ENCODE peak calls at places on chromosomes 2 and 18, in seven cellular contexts. One of them, this sample, is unnamed.

GRCh38 chr2:206531996-206532543 is 88.7 kb downstream of the ADAM23 start:
- DNase-seq in H1: no peak
- DNase-seq in mesenchymal stem cell: peak; percentile 38
- DNase-seq in H9: no peak
- DNase-seq in neuronal stem cell: no peak
- DNase-seq in trophoblast cell: no peak
- DNase-seq in mesendoderm: no peak
- DNase-seq in this sample: peak; percentile 29

GRCh38 chr18:24672165-24672950 is 211.9 kb downstream of the HRH4 start:
- DNase-seq in neuronal stem cell: no peak
- DNase-seq in mesenchymal stem cell: peak; percentile 59
- DNase-seq in trophoblast cell: no peak
- DNase-seq in H9: no peak
- DNase-seq in H1: no peak
- DNase-seq in mesendoderm: no peak
- DNase-seq in this sample: peak; percentile 39

GRCh38 chr18:64219511-64219910 is 70.6 kb upstream of the LINC00305 start:
- DNase-seq in trophoblast cell: no peak
- DNase-seq in H1: no peak
- DNase-seq in H9: no peak
- DNase-seq in mesendoderm: no peak
- DNase-seq in neuronal stem cell: no peak
- DNase-seq in mesenchymal stem cell: no peak
- DNase-seq in this sample: no peak

GRCh38 chr2:134911386-134911785 is 7.2 kb upstream of the CCNT2 start:
- DNase-seq in trophoblast cell: peak; percentile 59
- DNase-seq in mesenchymal stem cell: no peak
- DNase-seq in neuronal stem cell: no peak
- DNase-seq in H1: no peak
- DNase-seq in H9: no peak
- DNase-seq in mesendoderm: no peak
- DNase-seq in this sample: no peak

GRCh38 chr2:15744820-15745219 is 153.2 kb downstream of the DDX1 start:
- DNase-seq in H9: no peak
- DNase-seq in mesenchymal stem cell: no peak
- DNase-seq in H1: no peak
- DNase-seq in trophoblast cell: no peak
- DNase-seq in neuronal stem cell: no peak
- DNase-seq in mesendoderm: no peak
- DNase-seq in this sample: no peak

GRCh38 chr2:167759531-167759930 is 487.9 kb downstream of the STK39 start:
- DNase-seq in H1: no peak
- DNase-seq in H9: no peak
- DNase-seq in mesenchymal stem cell: no peak
- DNase-seq in mesendoderm: peak; percentile 56
- DNase-seq in trophoblast cell: no peak
- DNase-seq in neuronal stem cell: no peak
- DNase-seq in this sample: no peak

GRCh38 chr2:105865222-105865913 is 120.7 kb downstream of the NCK2 start:
- DNase-seq in trophoblast cell: no peak
- DNase-seq in mesenchymal stem cell: peak; percentile 37
- DNase-seq in H9: no peak
- DNase-seq in H1: no peak
- DNase-seq in neuronal stem cell: no peak
- DNase-seq in mesendoderm: no peak
- DNase-seq in this sample: peak; percentile 56

GRCh38 chr2:19207452-19207851 is 151.0 kb downstream of the OSR1 start:
- DNase-seq in mesendoderm: no peak
- DNase-seq in mesenchymal stem cell: no peak
- DNase-seq in H1: no peak
- DNase-seq in neuronal stem cell: no peak
- DNase-seq in H9: no peak
- DNase-seq in trophoblast cell: no peak
- DNase-seq in this sample: no peak

GRCh38 chr2:160940699-160941098 is 219.5 kb upstream of the TANK start:
- DNase-seq in neuronal stem cell: no peak
- DNase-seq in trophoblast cell: no peak
- DNase-seq in H9: no peak
- DNase-seq in mesenchymal stem cell: no peak
- DNase-seq in mesendoderm: no peak
- DNase-seq in H1: no peak
- DNase-seq in this sample: peak; percentile 38

GRCh38 chr18:22545091-22545795 is 127.5 kb upstream of the CTAGE1 start:
- DNase-seq in H1: no peak
- DNase-seq in trophoblast cell: no peak
- DNase-seq in mesendoderm: no peak
- DNase-seq in mesenchymal stem cell: no peak
- DNase-seq in H9: no peak
- DNase-seq in neuronal stem cell: no peak
- DNase-seq in this sample: no peak

GRCh38 chr2:157261199-157261782 is 3.8 kb downstream of the GALNT5 start:
- DNase-seq in trophoblast cell: peak; percentile 11
- DNase-seq in neuronal stem cell: no peak
- DNase-seq in H9: no peak
- DNase-seq in mesendoderm: peak; percentile 12
- DNase-seq in mesenchymal stem cell: peak; percentile 79
- DNase-seq in H1: no peak
- DNase-seq in this sample: peak; percentile 75

GRCh38 chr2:112483821-112484220 is 1.9 kb downstream of the TTL start:
- DNase-seq in neuronal stem cell: no peak
- DNase-seq in H1: no peak
- DNase-seq in mesenchymal stem cell: no peak
- DNase-seq in H9: no peak
- DNase-seq in trophoblast cell: no peak
- DNase-seq in mesendoderm: no peak
- DNase-seq in this sample: no peak

GRCh38 chr18:74040459-74041332 is 106.9 kb downstream of the FBXO15 start:
- DNase-seq in H9: peak; percentile 82
- DNase-seq in mesenchymal stem cell: peak; percentile 7
- DNase-seq in trophoblast cell: peak; percentile 3
- DNase-seq in mesendoderm: peak; percentile 69
- DNase-seq in neuronal stem cell: peak; percentile 9
- DNase-seq in H1: no peak
- DNase-seq in this sample: peak; percentile 11

GRCh38 chr2:176490061-176490861 is 221.0 kb downstream of the MTX2 start:
- DNase-seq in H9: peak; percentile 80
- DNase-seq in H1: peak; percentile 43
- DNase-seq in trophoblast cell: no peak
- DNase-seq in mesenchymal stem cell: peak; percentile 21
- DNase-seq in mesendoderm: peak; percentile 82
- DNase-seq in neuronal stem cell: peak; percentile 36
- DNase-seq in this sample: no peak

GRCh38 chr2:20507166-20507692 is 60.4 kb downstream of the RHOB start:
- DNase-seq in mesendoderm: no peak
- DNase-seq in H9: no peak
- DNase-seq in mesenchymal stem cell: peak; percentile 71
- DNase-seq in trophoblast cell: no peak
- DNase-seq in H1: no peak
- DNase-seq in neuronal stem cell: no peak
- DNase-seq in this sample: peak; percentile 37

GRCh38 chr18:21904856-21905255 is 164.3 kb downstream of the MIB1 start:
- DNase-seq in H9: no peak
- DNase-seq in mesendoderm: no peak
- DNase-seq in H1: no peak
- DNase-seq in mesenchymal stem cell: no peak
- DNase-seq in trophoblast cell: no peak
- DNase-seq in neuronal stem cell: no peak
- DNase-seq in this sample: no peak

GRCh38 chr2:8630676-8631464 is 51.0 kb upstream of the ID2 start:
- DNase-seq in trophoblast cell: no peak
- DNase-seq in H1: no peak
- DNase-seq in H9: no peak
- DNase-seq in neuronal stem cell: no peak
- DNase-seq in mesenchymal stem cell: no peak
- DNase-seq in mesendoderm: peak; percentile 54
- DNase-seq in this sample: no peak

GRCh38 chr2:240460781-240461431 is 25.4 kb downstream of the GPC1 start:
- DNase-seq in H9: peak; percentile 22
- DNase-seq in neuronal stem cell: no peak
- DNase-seq in H1: no peak
- DNase-seq in mesendoderm: no peak
- DNase-seq in mesenchymal stem cell: no peak
- DNase-seq in trophoblast cell: no peak
- DNase-seq in this sample: no peak

GRCh38 chr2:9819551-9819950 is 23.7 kb upstream of the TAF1B start:
- DNase-seq in mesenchymal stem cell: no peak
- DNase-seq in trophoblast cell: no peak
- DNase-seq in H9: no peak
- DNase-seq in neuronal stem cell: no peak
- DNase-seq in H1: no peak
- DNase-seq in mesendoderm: no peak
- DNase-seq in this sample: no peak

GRCh38 chr2:190180313-190181065 is 118.0 kb upstream of the MSTN start:
- DNase-seq in neuronal stem cell: peak; percentile 55
- DNase-seq in mesendoderm: peak; percentile 82
- DNase-seq in trophoblast cell: peak; percentile 48
- DNase-seq in H9: peak; percentile 89
- DNase-seq in mesenchymal stem cell: peak; percentile 36
- DNase-seq in H1: peak; percentile 33
- DNase-seq in this sample: no peak

GRCh38 chr18:33831424-33831823 is 253.4 kb downstream of the ASXL3 start:
- DNase-seq in mesendoderm: no peak
- DNase-seq in mesenchymal stem cell: peak; percentile 1
- DNase-seq in H9: no peak
- DNase-seq in H1: no peak
- DNase-seq in neuronal stem cell: no peak
- DNase-seq in trophoblast cell: no peak
- DNase-seq in this sample: no peak
- H4K8ac ChIP-seq in mesendoderm: no peak overlapping the region
- H4K8ac ChIP-seq in mesenchymal stem cell: no peak overlapping the region
- H4K8ac ChIP-seq in H9: no peak overlapping the region
- H4K8ac ChIP-seq in H1: no peak overlapping the region
- H4K8ac ChIP-seq in neuronal stem cell: no peak overlapping the region
- H4K8ac ChIP-seq in trophoblast cell: no peak overlapping the region
- H4K8ac ChIP-seq in this sample: no peak overlapping the region

DNA sequence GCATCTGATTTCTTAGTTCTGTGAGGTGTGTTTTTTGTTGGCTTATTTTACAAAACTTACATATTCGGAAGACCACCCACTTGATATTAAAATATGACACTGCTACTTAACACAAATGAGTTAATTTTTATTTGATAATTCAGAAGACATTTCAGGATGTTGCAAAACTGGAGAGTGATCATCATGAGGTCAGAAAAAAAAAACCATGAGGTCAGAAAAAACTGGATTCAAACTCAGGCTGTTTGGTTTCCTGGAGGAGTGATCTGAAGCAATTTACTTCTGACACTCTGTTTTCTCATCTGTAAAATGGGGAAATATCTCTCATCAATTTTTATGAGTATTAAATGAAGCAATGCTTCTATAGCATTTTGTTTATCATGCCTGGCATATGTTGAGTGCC is 1.8 kb upstream of the CCBE1 start:
- DNase-seq in H1: no peak
- DNase-seq in neuronal stem cell: no peak
- DNase-seq in mesenchymal stem cell: no peak
- DNase-seq in H9: no peak
- DNase-seq in mesendoderm: no peak
- DNase-seq in trophoblast cell: no peak
- DNase-seq in this sample: no peak
- H4K8ac ChIP-seq in H1: no peak overlapping the region
- H4K8ac ChIP-seq in neuronal stem cell: no peak overlapping the region
- H4K8ac ChIP-seq in mesenchymal stem cell: no peak overlapping the region
- H4K8ac ChIP-seq in H9: no peak overlapping the region
- H4K8ac ChIP-seq in mesendoderm: no peak overlapping the region
- H4K8ac ChIP-seq in trophoblast cell: no peak overlapping the region
- H4K8ac ChIP-seq in this sample: no peak overlapping the region

DNA sequence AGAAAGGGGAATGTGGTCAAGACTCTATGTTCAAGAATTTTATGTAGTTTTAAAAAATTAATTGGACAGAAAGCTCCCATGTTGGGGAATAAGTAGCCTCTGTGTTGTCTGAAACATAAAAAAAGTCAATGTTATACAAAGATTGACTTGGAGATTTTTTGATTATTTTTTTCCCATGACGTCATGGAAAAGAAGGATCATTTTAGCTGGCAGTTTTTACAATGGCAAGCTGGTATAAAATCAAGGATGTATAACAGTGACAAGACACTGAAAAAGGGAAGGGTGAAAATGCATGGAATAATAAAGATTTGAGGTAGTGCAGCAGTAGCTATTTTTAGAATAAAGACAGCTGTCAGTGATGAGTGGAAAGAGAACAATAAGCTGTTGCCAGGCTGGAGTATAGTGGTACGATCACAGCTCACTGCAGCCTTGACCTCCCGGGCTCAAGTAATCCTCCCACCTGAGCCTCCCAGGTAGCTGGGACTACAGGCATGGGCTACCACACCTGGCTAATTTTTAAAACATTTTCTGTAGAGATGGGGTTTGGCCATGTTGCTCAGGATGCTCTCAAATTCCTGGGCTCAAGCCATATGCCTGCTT is 9.2 kb downstream of the SLC39A10 start:
- DNase-seq in mesenchymal stem cell: no peak
- DNase-seq in H1: no peak
- DNase-seq in H9: no peak
- DNase-seq in trophoblast cell: no peak
- DNase-seq in neuronal stem cell: no peak
- DNase-seq in mesendoderm: no peak
- DNase-seq in this sample: no peak
- H4K8ac ChIP-seq in mesenchymal stem cell: no peak overlapping the region
- H4K8ac ChIP-seq in H1: no peak overlapping the region
- H4K8ac ChIP-seq in H9: no peak overlapping the region
- H4K8ac ChIP-seq in trophoblast cell: no peak overlapping the region
- H4K8ac ChIP-seq in neuronal stem cell: no peak overlapping the region
- H4K8ac ChIP-seq in mesendoderm: no peak overlapping the region
- H4K8ac ChIP-seq in this sample: no peak overlapping the region

GRCh38 chr2:217706513-217706912 is 296.3 kb downstream of the TNS1 start:
- DNase-seq in trophoblast cell: no peak
- DNase-seq in mesendoderm: no peak
- DNase-seq in neuronal stem cell: no peak
- DNase-seq in mesenchymal stem cell: no peak
- DNase-seq in H1: no peak
- DNase-seq in H9: no peak
- DNase-seq in this sample: no peak

GRCh38 chr2:217705461-217705860 is 297.3 kb downstream of the TNS1 start:
- DNase-seq in neuronal stem cell: no peak
- DNase-seq in H1: no peak
- DNase-seq in mesenchymal stem cell: no peak
- DNase-seq in trophoblast cell: no peak
- DNase-seq in H9: no peak
- DNase-seq in mesendoderm: no peak
- DNase-seq in this sample: peak; percentile 25

GRCh38 chr2:217707116-217707742 is 295.6 kb downstream of the TNS1 start:
- DNase-seq in neuronal stem cell: no peak
- DNase-seq in trophoblast cell: peak; percentile 65
- DNase-seq in H9: no peak
- DNase-seq in H1: no peak
- DNase-seq in mesendoderm: peak; percentile 17
- DNase-seq in mesenchymal stem cell: peak; percentile 32
- DNase-seq in this sample: peak; percentile 56

GRCh38 chr2:217703999-217704398 is 298.8 kb downstream of the TNS1 start:
- DNase-seq in H9: no peak
- DNase-seq in trophoblast cell: no peak
- DNase-seq in neuronal stem cell: no peak
- DNase-seq in mesendoderm: no peak
- DNase-seq in H1: no peak
- DNase-seq in mesenchymal stem cell: no peak
- DNase-seq in this sample: no peak

DNA sequence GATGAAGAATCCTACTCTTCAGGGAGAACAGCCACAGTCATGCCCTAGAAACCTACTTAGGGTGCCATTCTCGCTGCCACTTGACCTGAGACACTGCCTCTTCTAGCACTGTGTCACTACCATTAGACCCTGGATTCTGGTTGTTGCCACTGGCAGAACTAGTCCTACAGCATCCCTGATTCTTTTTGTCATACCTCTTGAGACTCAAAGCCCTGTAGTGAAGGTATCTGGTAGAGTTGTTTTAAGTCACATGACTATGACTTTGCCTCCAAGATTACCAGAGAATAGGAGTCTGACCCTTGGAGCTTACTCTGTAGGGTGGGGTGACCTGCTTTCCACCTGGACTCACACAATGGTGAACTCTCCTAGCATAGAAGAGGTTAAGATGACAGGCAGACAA is 296.7 kb downstream of the TNS1 start:
- DNase-seq in trophoblast cell: peak; percentile 22
- DNase-seq in mesenchymal stem cell: no peak
- DNase-seq in H9: no peak
- DNase-seq in mesendoderm: no peak
- DNase-seq in neuronal stem cell: no peak
- DNase-seq in H1: no peak
- DNase-seq in this sample: no peak
- H4K8ac ChIP-seq in trophoblast cell: no peak overlapping the region
- H4K8ac ChIP-seq in mesenchymal stem cell: no peak overlapping the region
- H4K8ac ChIP-seq in H9: no peak overlapping the region
- H4K8ac ChIP-seq in mesendoderm: no peak overlapping the region
- H4K8ac ChIP-seq in neuronal stem cell: no peak overlapping the region
- H4K8ac ChIP-seq in H1: no peak overlapping the region
- H4K8ac ChIP-seq in this sample: no peak overlapping the region